ENCODE peak calls at places on chromosomes 13 and 19, in eight cellular contexts. R is GM23338, B is upper lobe of right lung, F is PC-3, G is heart left ventricle, X is body of pancreas, M is neuronal stem cell, K is psoas muscle. C is an unnamed sample. For H3K36me3, the result is how much of the 10 kb centered on the place peaks cover.

GRCh38 chr13:106344318-106344717 is 191.1 kb downstream of the EFNB2 start:
- DNase-seq in R (no peak), B (no peak), F (no peak), G (no peak), X (no peak), M (no peak), K (no peak), C (no peak)

GRCh38 chr13:75744127-75744526 is 108.0 kb downstream of the LMO7 start:
- DNase-seq in R (no peak), B (no peak), F (no peak), G (no peak), X (no peak), M (no peak), K (no peak), C (no peak)

GRCh38 chr19:33532859-33533455 is 11.4 kb upstream of the PEPD start:
- DNase-seq in R (peak), B (no peak), F (no peak), G (no peak), X (no peak), M (peak), K (no peak), C (no peak)

GRCh38 chr19:35013047-35013819 is 13.1 kb downstream of the GRAMD1A start:
- DNase-seq in R (peak), B (peak), F (peak), G (peak), X (peak), M (no peak), K (peak), C (peak)

GRCh38 chr13:50713849-50714248 is 129.6 kb downstream of the DLEU7 start:
- DNase-seq in R (no peak), B (no peak), F (peak), G (no peak), X (no peak), M (no peak), K (no peak), C (no peak)

GRCh38 chr19:16376649-16377048 is 52.0 kb downstream of the KLF2 start:
- DNase-seq in R (peak), B (no peak), F (peak), G (no peak), X (no peak), M (no peak), K (no peak), C (no peak)

GRCh38 chr13:95033890-95034289 is 267.4 kb downstream of the ABCC4 start:
- DNase-seq in R (no peak), B (no peak), F (no peak), G (no peak), X (no peak), M (no peak), K (no peak), C (no peak)

GRCh38 chr19:27918818-27919217 is 1294.1 kb downstream of the UQCRFS1 start:
- DNase-seq in R (no peak), B (no peak), F (no peak), G (no peak), X (no peak), M (no peak), K (no peak), C (no peak)

GRCh38 chr13:45367358-45367757 is 26.4 kb upstream of the TPT1 start:
- DNase-seq in R (peak), B (peak), F (peak), G (no peak), X (peak), M (no peak), K (peak), C (peak)

GRCh38 chr13:113742000-113742441 is 17.0 kb upstream of the TMEM255B start:
- DNase-seq in R (peak), B (peak), F (peak), G (no peak), X (peak), M (no peak), K (peak), C (no peak)

GRCh38 chr13:28451482-28452217 is 43.3 kb downstream of the FLT1 start:
- DNase-seq in R (peak), B (no peak), F (no peak), G (no peak), X (no peak), M (no peak), K (no peak), C (peak)

GRCh38 chr19:50478901-50479715 is 2.5 kb upstream of the GARIN5A start:
- DNase-seq in R (peak), B (peak), F (peak), G (no peak), X (no peak), M (no peak), K (no peak), C (no peak)

GRCh38 chr13:99968521-99969367 is 2.8 kb downstream of the ZIC5 start:
- DNase-seq in R (peak), B (no peak), F (no peak), G (no peak), X (no peak), M (no peak), K (no peak), C (no peak)

GRCh38 chr13:67462098-67462497 is 232.0 kb upstream of the PCDH9 start:
- DNase-seq in R (no peak), B (no peak), F (no peak), G (no peak), X (no peak), M (no peak), K (no peak), C (no peak)

GRCh38 chr13:46720189-46720588 is 76.8 kb downstream of the ESD start:
- DNase-seq in R (no peak), B (no peak), F (no peak), G (no peak), X (no peak), M (no peak), K (no peak), C (no peak)

GRCh38 chr19:19661675-19662251 is 1.7 kb downstream of the ATP13A1 start:
- DNase-seq in R (no peak), B (no peak), F (no peak), G (no peak), X (no peak), M (no peak), K (no peak), C (no peak)

GRCh38 chr13:74026753-74027152 is 107.5 kb downstream of the KLF12 start:
- DNase-seq in R (peak), B (no peak), F (peak), G (no peak), X (no peak), M (no peak), K (no peak), C (peak)

GRCh38 chr13:90287521-90287920 is 1060.0 kb upstream of the MIR17HG start:
- DNase-seq in R (no peak), B (no peak), F (no peak), G (no peak), X (no peak), M (no peak), K (no peak), C (no peak)

GRCh38 chr13:43272866-43273265 is 249.5 kb downstream of the DNAJC15 start:
- DNase-seq in R (no peak), B (no peak), F (no peak), G (no peak), X (no peak), M (no peak), K (no peak), C (no peak)

GRCh38 chr19:20423381-20424207 is 142.0 kb downstream of the ZNF737 start:
- DNase-seq in R (peak), B (peak), F (peak), G (peak), X (peak), M (peak), K (peak), C (no peak)

GRCh38 chr13:88617176-88617575 is 946.0 kb downstream of the SLITRK5 start:
- DNase-seq in R (peak), B (no peak), F (no peak), G (no peak), X (no peak), M (no peak), K (no peak), C (no peak)

GRCh38 chr13:48828962-48829405 is 146.7 kb upstream of the FNDC3A start:
- DNase-seq in R (peak), B (no peak), F (peak), G (no peak), X (no peak), M (no peak), K (no peak), C (no peak)

GRCh38 chr13:32060319-32060924 is 28.8 kb downstream of the FRY start:
- DNase-seq in R (no peak), B (no peak), F (no peak), G (no peak), X (no peak), M (no peak), K (no peak), C (no peak)

GRCh38 chr19:48724796-48725753 is 5.5 kb upstream of the MAMSTR start:
- DNase-seq in R (peak), B (no peak), F (peak), G (peak), X (peak), M (no peak), K (no peak), C (peak)

GRCh38 chr13:39418424-39418823 is 184.6 kb downstream of the LHFPL6 start:
- DNase-seq in R (no peak), B (no peak), F (no peak), G (no peak), X (no peak), M (no peak), K (no peak), C (no peak)

GRCh38 chr13:24982333-24982999 is 113.5 kb upstream of the PABPC3 start:
- DNase-seq in R (no peak), B (no peak), F (no peak), G (no peak), X (no peak), M (no peak), K (no peak), C (no peak)

GRCh38 chr13:35479691-35480090 is 3.2 kb upstream of the MAB21L1 start:
- DNase-seq in R (no peak), B (no peak), F (no peak), G (no peak), X (no peak), M (no peak), K (no peak), C (no peak)
- H3K4me3 ChIP-seq in R (peak), B (no peak), F (no peak), G (no peak), X (no peak), M (no peak), K (no peak), C (no peak)

GRCh38 chr19:42233638-42234292 is 8.6 kb downstream of the GSK3A start:
- DNase-seq in R (no peak), B (no peak), F (no peak), G (no peak), X (no peak), M (no peak), K (no peak), C (no peak)
- H3K36me3 ChIP-seq in R (under half), B (half or more), F (under half), G (under half), X (under half), M (half or more), K (half or more), C (under half)

DNA sequence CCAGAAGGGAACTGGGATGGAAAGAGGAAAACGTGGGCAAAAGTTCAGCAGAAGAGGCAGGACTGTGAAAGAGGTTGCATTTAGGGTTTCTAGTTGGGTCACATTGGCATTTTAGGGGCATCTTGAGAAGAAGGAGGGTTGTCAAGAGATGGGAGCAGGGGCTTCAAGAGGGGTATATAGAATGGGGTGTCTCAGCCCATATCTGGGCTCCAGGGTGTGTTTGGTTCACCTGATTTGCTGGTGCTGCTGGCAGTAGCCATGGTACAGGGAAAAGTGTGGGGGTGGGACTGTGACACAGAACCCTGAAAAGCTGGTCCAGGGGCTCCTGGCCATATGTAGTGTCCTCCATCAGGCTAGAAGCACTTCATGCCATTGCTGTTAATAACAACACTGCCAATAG is 22.5 kb downstream of the MAST3 start:
- DNase-seq in R (no peak), B (no peak), F (no peak), G (no peak), X (no peak), M (no peak), K (no peak), C (no peak)
- H3K4me3 ChIP-seq in R (no peak), B (no peak), F (no peak), G (no peak), X (no peak), M (no peak), K (no peak), C (no peak)

DNA sequence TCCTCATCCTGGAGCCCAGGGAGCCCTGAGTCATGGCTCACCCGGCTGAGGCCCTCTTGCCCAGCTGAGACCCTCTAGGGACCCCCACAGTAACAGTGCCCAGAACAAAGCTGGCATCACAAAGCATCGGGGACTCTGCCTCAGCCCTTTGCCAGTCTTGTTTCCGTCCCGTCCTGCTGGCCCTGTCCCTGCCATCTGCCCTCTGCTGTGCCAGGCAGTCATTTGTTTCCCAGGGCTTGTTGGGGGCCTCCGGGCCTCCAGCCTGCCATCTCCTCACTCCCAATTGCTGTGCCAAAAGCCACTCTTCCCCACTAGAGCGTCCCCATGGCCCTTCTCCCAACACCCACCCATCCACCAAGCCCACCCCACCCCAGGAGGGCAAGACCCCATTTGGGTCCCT is 64.2 kb downstream of the SMARCA4 start:
- DNase-seq in R (no peak), B (no peak), F (no peak), G (no peak), X (no peak), M (no peak), K (no peak), C (no peak)
- H3K36me3 ChIP-seq in R (under half), B (half or more), F (half or more), G (under half), X (under half), M (half or more), K (half or more), C (half or more)

DNA sequence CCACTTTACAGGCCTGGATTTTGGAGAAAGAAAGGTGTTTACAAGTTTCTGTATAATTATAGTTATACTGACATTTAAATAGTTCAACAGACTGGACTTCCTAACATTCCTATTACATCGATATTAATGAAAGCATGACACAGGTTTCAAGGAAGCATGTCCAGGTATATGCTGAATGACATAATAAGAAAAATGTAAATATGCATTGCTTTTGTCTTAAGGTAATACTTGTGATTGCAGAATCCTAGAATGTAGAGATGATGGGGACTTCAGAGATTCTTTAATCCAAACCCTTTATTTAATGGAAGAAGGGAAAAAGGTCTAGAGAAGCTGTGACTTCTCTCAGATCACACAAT is 5.0 kb downstream of the STARD13 start:
- DNase-seq in R (no peak), B (no peak), F (no peak), G (no peak), X (no peak), M (no peak), K (no peak), C (no peak)
- H3K4me3 ChIP-seq in R (no peak), B (no peak), F (peak), G (no peak), X (no peak), M (no peak), K (peak), C (no peak)

GRCh38 chr19:7788178-7788932 is 25.3 kb downstream of the CLEC4M start:
- DNase-seq in R (peak), B (no peak), F (no peak), G (no peak), X (no peak), M (no peak), K (no peak), C (peak)
- H3K36me3 ChIP-seq in R (under half), B (under half), F (under half), G (under half), X (under half), M (under half), K (under half), C (under half)

GRCh38 chr13:23563085-23563484 is 7.1 kb upstream of the TNFRSF19 start:
- DNase-seq in R (no peak), B (no peak), F (no peak), G (no peak), X (no peak), M (no peak), K (no peak), C (no peak)
- H3K4me3 ChIP-seq in R (no peak), B (no peak), F (no peak), G (no peak), X (no peak), M (no peak), K (no peak), C (no peak)

GRCh38 chr19:12924621-12925310 is 5.7 kb upstream of the SYCE2 start:
- DNase-seq in R (no peak), B (no peak), F (no peak), G (no peak), X (no peak), M (no peak), K (no peak), C (no peak)
- H3K36me3 ChIP-seq in R (under half), B (half or more), F (half or more), G (under half), X (under half), M (under half), K (half or more), C (under half)

DNA sequence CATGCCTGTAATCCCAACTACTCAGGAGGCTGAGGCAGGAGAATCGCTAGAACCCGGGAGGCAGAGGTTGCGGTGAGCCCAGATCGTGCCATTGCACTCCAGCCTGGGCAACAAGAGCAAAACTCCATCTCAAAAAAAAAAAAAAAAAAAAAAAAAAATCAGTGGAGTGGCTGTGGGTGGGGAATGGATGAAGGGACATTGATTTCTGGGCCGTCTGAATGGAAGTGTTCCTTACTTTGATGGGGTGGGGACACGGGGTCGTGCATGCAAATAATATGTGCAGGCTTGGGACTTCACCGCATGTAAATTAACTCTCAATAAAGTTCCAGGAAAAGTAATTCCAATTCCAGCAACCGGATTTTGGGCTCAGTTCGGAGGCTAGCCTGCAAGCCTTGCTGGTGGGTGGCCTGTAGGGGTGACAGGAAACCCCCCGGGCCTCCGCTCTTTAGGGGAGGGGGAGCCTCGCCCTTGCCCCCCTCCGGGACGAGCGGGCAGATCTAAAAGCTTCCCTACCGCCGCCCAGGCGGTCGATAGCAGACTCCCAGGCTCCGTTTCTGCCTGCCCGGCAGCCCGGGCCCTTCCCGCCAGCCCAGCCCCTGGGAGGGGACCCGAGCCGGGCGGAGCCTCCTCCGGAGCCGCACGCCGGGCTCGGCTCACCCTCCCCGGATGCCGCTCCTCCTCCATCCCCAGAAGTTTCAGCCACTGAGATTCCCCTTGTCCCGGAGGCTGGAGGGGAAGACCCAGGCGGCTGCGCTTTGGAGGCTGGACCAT is 48.0 kb upstream of the ADGRE5 start:
- DNase-seq in R (peak), B (no peak), F (peak), G (no peak), X (no peak), M (no peak), K (no peak), C (no peak)
- H3K4me3 ChIP-seq in R (peak), B (peak), F (peak), G (peak), X (no peak), M (no peak), K (peak), C (no peak)

GRCh38 chr19:9345005-9345404 is 17.8 kb upstream of the ZNF177 start:
- DNase-seq in R (no peak), B (no peak), F (no peak), G (no peak), X (no peak), M (no peak), K (no peak), C (no peak)
- H3K36me3 ChIP-seq in R (half or more), B (under half), F (half or more), G (half or more), X (under half), M (under half), K (under half), C (under half)

C was measured in endothelial cell of umbilical vein.